ENCODE peak calls at places on chromosome 17, in eight cellular contexts. S, Z, E, M, D, T, F and G are unnamed samples.

GRCh38 chr17:2396568-2397246 is 4.2 kb downstream of the MNT start:
- DNase-seq in F (peak), E (peak), Z (peak), S (peak), M (peak), D (peak), T (no peak), G (peak)

GRCh38 chr17:33137411-33137810 is 145.8 kb downstream of the SPACA3 start:
- DNase-seq in D (no peak), S (no peak), M (no peak), Z (no peak), T (no peak), E (no peak), F (no peak), G (no peak)

GRCh38 chr17:58006924-58007780 is at the start of gene SRSF1:
- DNase-seq in T (peak), F (peak), Z (peak), E (peak), D (peak), S (peak), M (peak), G (peak)

GRCh38 chr17:33582661-33583060 is 289.6 kb upstream of the ASIC2 start:
- DNase-seq in M (no peak), S (no peak), Z (no peak), F (no peak), E (no peak), D (no peak), T (no peak), G (no peak)

GRCh38 chr17:18263885-18264682 is 3.6 kb downstream of the MIEF2 start:
- DNase-seq in Z (no peak), T (no peak), S (no peak), M (no peak), D (no peak), F (no peak), E (no peak), G (no peak)

GRCh38 chr17:10772425-10773380 is 31.2 kb downstream of the TMEM238L start:
- DNase-seq in S (peak), E (no peak), Z (peak), M (peak), F (peak), D (peak), T (no peak), G (peak)

GRCh38 chr17:47057831-47058230 is 78.8 kb upstream of the RPRML start:
- DNase-seq in D (no peak), F (peak), S (no peak), Z (no peak), E (peak), T (no peak), M (no peak), G (no peak)

GRCh38 chr17:65756760-65757159 is 195.3 kb upstream of the AXIN2 start:
- DNase-seq in Z (no peak), M (peak), T (no peak), S (no peak), F (no peak), D (no peak), E (no peak), G (no peak)

GRCh38 chr17:57939797-57940196 is 15.4 kb downstream of the CUEDC1 start:
- DNase-seq in S (peak), Z (no peak), D (no peak), M (no peak), E (peak), F (no peak), T (peak), G (no peak)

GRCh38 chr17:30961213-30962188 is 9.3 kb upstream of the RNF135 start:
- DNase-seq in E (no peak), S (no peak), F (no peak), T (no peak), M (no peak), Z (no peak), D (peak), G (peak)

GRCh38 chr17:57657211-57657610 is 87.9 kb downstream of the CCDC182 start:
- DNase-seq in S (no peak), M (no peak), Z (no peak), T (no peak), F (no peak), D (no peak), E (no peak), G (no peak)

GRCh38 chr17:31534223-31534888 is 142.9 kb downstream of the RAB11FIP4 start:
- DNase-seq in T (no peak), D (no peak), E (no peak), M (no peak), F (no peak), Z (no peak), S (no peak), G (peak)

GRCh38 chr17:69142473-69142802 is 743 bp upstream of the ABCA6 start:
- DNase-seq in T (no peak), D (no peak), E (no peak), Z (peak), S (no peak), F (no peak), M (peak), G (peak)

GRCh38 chr17:75265614-75266314 is 4.1 kb downstream of the MRPS7 start:
- DNase-seq in S (no peak), T (no peak), M (no peak), D (no peak), F (no peak), Z (peak), E (no peak), G (no peak)

GRCh38 chr17:82487898-82488297 is 29.4 kb downstream of the NARF start:
- DNase-seq in M (no peak), E (peak), Z (no peak), D (no peak), F (no peak), S (no peak), T (no peak), G (no peak)

GRCh38 chr17:63440127-63440769 is 5.9 kb downstream of the CYB561 start:
- DNase-seq in F (no peak), M (no peak), Z (no peak), S (no peak), T (no peak), D (no peak), E (no peak), G (no peak)

GRCh38 chr17:17851603-17852002 is 14.8 kb upstream of the SREBF1 start:
- DNase-seq in S (no peak), Z (no peak), D (no peak), M (no peak), F (no peak), E (no peak), T (no peak), G (no peak)

GRCh38 chr17:57442401-57442823 is 186.1 kb downstream of the MSI2 start:
- DNase-seq in Z (no peak), T (no peak), S (no peak), M (no peak), F (peak), E (no peak), D (no peak), G (peak)